ENCODE peak calls at places on chromosomes 4 and X, in seven cellular contexts. One of them, this sample, is unnamed.

GRCh38 chr4:10727140-10727880 is 42.7 kb upstream of the CLNK start:
- DNase-seq in PC-3: no peak
- DNase-seq in tibial nerve: no peak
- DNase-seq in OCI-LY7: no peak
- DNase-seq in esophagus squamous epithelium: no peak
- DNase-seq in psoas muscle: no peak
- DNase-seq in CD8-positive, alpha-beta memory T cell: no peak
- DNase-seq in this sample: no peak

GRCh38 chr4:46648088-46648744 is 258.3 kb upstream of the GABRA2 start:
- DNase-seq in OCI-LY7: peak; percentile 43
- DNase-seq in tibial nerve: no peak
- DNase-seq in psoas muscle: no peak
- DNase-seq in PC-3: peak; percentile 64
- DNase-seq in esophagus squamous epithelium: no peak
- DNase-seq in CD8-positive, alpha-beta memory T cell: no peak
- DNase-seq in this sample: peak; percentile 47

GRCh38 chrX:136028383-136028984 is 43.2 kb downstream of the SLC9A6 start:
- DNase-seq in CD8-positive, alpha-beta memory T cell: no peak
- DNase-seq in PC-3: peak; percentile 80
- DNase-seq in OCI-LY7: peak; percentile 43
- DNase-seq in psoas muscle: no peak
- DNase-seq in esophagus squamous epithelium: no peak
- DNase-seq in tibial nerve: peak; percentile 24
- DNase-seq in this sample: peak; percentile 30

GRCh38 chrX:23854945-23855344 is 52.8 kb downstream of the APOO start:
- DNase-seq in OCI-LY7: no peak
- DNase-seq in psoas muscle: peak; percentile 57
- DNase-seq in tibial nerve: no peak
- DNase-seq in esophagus squamous epithelium: no peak
- DNase-seq in CD8-positive, alpha-beta memory T cell: no peak
- DNase-seq in PC-3: no peak
- DNase-seq in this sample: no peak

GRCh38 chrX:72308566-72309296 is 3.0 kb upstream of the CITED1 start:
- DNase-seq in PC-3: peak; percentile 71
- DNase-seq in esophagus squamous epithelium: no peak
- DNase-seq in CD8-positive, alpha-beta memory T cell: peak; percentile 5
- DNase-seq in OCI-LY7: no peak
- DNase-seq in tibial nerve: peak; percentile 63
- DNase-seq in psoas muscle: peak; percentile 70
- DNase-seq in this sample: peak; percentile 58

GRCh38 chrX:39577976-39578962 is 519.5 kb downstream of the BCOR start:
- DNase-seq in psoas muscle: peak; percentile 60
- DNase-seq in OCI-LY7: peak; percentile 8
- DNase-seq in esophagus squamous epithelium: no peak
- DNase-seq in CD8-positive, alpha-beta memory T cell: no peak
- DNase-seq in PC-3: no peak
- DNase-seq in tibial nerve: peak; percentile 5
- DNase-seq in this sample: peak; percentile 0

GRCh38 chr4:28427306-28428085 is 1566.9 kb downstream of the STIM2 start:
- DNase-seq in OCI-LY7: no peak
- DNase-seq in CD8-positive, alpha-beta memory T cell: no peak
- DNase-seq in psoas muscle: no peak
- DNase-seq in tibial nerve: no peak
- DNase-seq in esophagus squamous epithelium: no peak
- DNase-seq in PC-3: no peak
- DNase-seq in this sample: no peak

GRCh38 chr4:157739237-157739636 is 433.6 kb downstream of the GASK1B start:
- DNase-seq in PC-3: peak; percentile 45
- DNase-seq in CD8-positive, alpha-beta memory T cell: no peak
- DNase-seq in esophagus squamous epithelium: no peak
- DNase-seq in psoas muscle: no peak
- DNase-seq in OCI-LY7: no peak
- DNase-seq in tibial nerve: no peak
- DNase-seq in this sample: no peak

GRCh38 chr4:148369919-148370318 is 72.3 kb downstream of the NR3C2 start:
- DNase-seq in tibial nerve: no peak
- DNase-seq in PC-3: no peak
- DNase-seq in esophagus squamous epithelium: no peak
- DNase-seq in CD8-positive, alpha-beta memory T cell: no peak
- DNase-seq in OCI-LY7: no peak
- DNase-seq in psoas muscle: no peak
- DNase-seq in this sample: no peak

GRCh38 chrX:129781134-129782014 is 1.6 kb downstream of the SASH3 start:
- DNase-seq in psoas muscle: peak; percentile 58
- DNase-seq in tibial nerve: no peak
- DNase-seq in esophagus squamous epithelium: peak; percentile 28
- DNase-seq in PC-3: no peak
- DNase-seq in CD8-positive, alpha-beta memory T cell: peak; percentile 69
- DNase-seq in OCI-LY7: peak; percentile 92
- DNase-seq in this sample: peak; percentile 49

GRCh38 chr4:39181905-39182638 is at the start of gene WDR19:
- DNase-seq in PC-3: peak; percentile 98
- DNase-seq in esophagus squamous epithelium: peak; percentile 96
- DNase-seq in CD8-positive, alpha-beta memory T cell: peak; percentile 96
- DNase-seq in OCI-LY7: peak; percentile 100
- DNase-seq in tibial nerve: peak; percentile 96
- DNase-seq in psoas muscle: peak; percentile 99
- DNase-seq in this sample: peak; percentile 100

GRCh38 chr4:177434667-177435066 is 7.6 kb downstream of the AGA start:
- DNase-seq in CD8-positive, alpha-beta memory T cell: no peak
- DNase-seq in tibial nerve: no peak
- DNase-seq in psoas muscle: no peak
- DNase-seq in esophagus squamous epithelium: no peak
- DNase-seq in OCI-LY7: no peak
- DNase-seq in PC-3: no peak
- DNase-seq in this sample: no peak

GRCh38 chr4:121953860-121954259 is 2.0 kb upstream of the TRPC3 start:
- DNase-seq in OCI-LY7: no peak
- DNase-seq in PC-3: no peak
- DNase-seq in esophagus squamous epithelium: no peak
- DNase-seq in tibial nerve: no peak
- DNase-seq in psoas muscle: no peak
- DNase-seq in CD8-positive, alpha-beta memory T cell: no peak
- DNase-seq in this sample: no peak

GRCh38 chrX:43349363-43349762 is 306.7 kb upstream of the MAOA start:
- DNase-seq in tibial nerve: peak; percentile 4
- DNase-seq in PC-3: peak; percentile 55
- DNase-seq in esophagus squamous epithelium: no peak
- DNase-seq in psoas muscle: no peak
- DNase-seq in CD8-positive, alpha-beta memory T cell: no peak
- DNase-seq in OCI-LY7: peak; percentile 51
- DNase-seq in this sample: peak; percentile 60

GRCh38 chrX:99371976-99372595 is 1038.0 kb downstream of the PCDH19 start:
- DNase-seq in PC-3: no peak
- DNase-seq in OCI-LY7: no peak
- DNase-seq in CD8-positive, alpha-beta memory T cell: no peak
- DNase-seq in esophagus squamous epithelium: no peak
- DNase-seq in psoas muscle: no peak
- DNase-seq in tibial nerve: no peak
- DNase-seq in this sample: no peak

GRCh38 chr4:139849219-139849618 is 183.6 kb downstream of the MGST2 start:
- DNase-seq in PC-3: no peak
- DNase-seq in tibial nerve: no peak
- DNase-seq in esophagus squamous epithelium: no peak
- DNase-seq in OCI-LY7: no peak
- DNase-seq in CD8-positive, alpha-beta memory T cell: no peak
- DNase-seq in psoas muscle: no peak
- DNase-seq in this sample: no peak
- H3K4me1 ChIP-seq in PC-3: peaks cover 13% of the 10 kb centered on the region
- H3K4me1 ChIP-seq in tibial nerve: peaks cover 13% of the 10 kb centered on the region
- H3K4me1 ChIP-seq in esophagus squamous epithelium: no peaks in the 10 kb centered on the region
- H3K4me1 ChIP-seq in OCI-LY7: no peaks in the 10 kb centered on the region
- H3K4me1 ChIP-seq in CD8-positive, alpha-beta memory T cell: no peaks in the 10 kb centered on the region
- H3K4me1 ChIP-seq in psoas muscle: no peaks in the 10 kb centered on the region
- H3K4me1 ChIP-seq in this sample: no peaks in the 10 kb centered on the region

DNA sequence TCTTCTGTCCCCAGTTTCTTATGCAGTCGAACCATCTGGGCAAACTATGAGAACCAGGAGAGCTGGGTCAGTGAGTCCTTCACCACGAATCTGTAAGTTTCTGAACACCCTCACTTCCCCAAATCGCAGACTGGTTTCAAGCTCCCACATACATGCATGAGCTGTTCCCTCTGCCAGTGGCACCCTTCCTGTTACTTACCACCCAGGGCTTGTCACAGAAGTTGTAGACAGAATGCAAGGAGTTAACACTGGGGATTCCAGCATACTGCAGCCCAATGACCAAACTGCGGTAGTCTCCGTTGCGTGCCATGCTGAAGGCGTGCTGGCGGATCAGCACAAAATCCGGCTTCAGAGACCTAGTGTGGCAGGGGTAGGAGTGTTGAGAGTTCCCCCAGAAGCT is 14.6 kb downstream of the SYN1 start:
- DNase-seq in psoas muscle: no peak
- DNase-seq in CD8-positive, alpha-beta memory T cell: no peak
- DNase-seq in PC-3: no peak
- DNase-seq in OCI-LY7: no peak
- DNase-seq in esophagus squamous epithelium: no peak
- DNase-seq in tibial nerve: no peak
- DNase-seq in this sample: no peak
- H3K4me1 ChIP-seq in psoas muscle: no peaks in the 10 kb centered on the region
- H3K4me1 ChIP-seq in CD8-positive, alpha-beta memory T cell: no peaks in the 10 kb centered on the region
- H3K4me1 ChIP-seq in PC-3: no peaks in the 10 kb centered on the region
- H3K4me1 ChIP-seq in OCI-LY7: no peaks in the 10 kb centered on the region
- H3K4me1 ChIP-seq in esophagus squamous epithelium: no peaks in the 10 kb centered on the region
- H3K4me1 ChIP-seq in tibial nerve: no peaks in the 10 kb centered on the region
- H3K4me1 ChIP-seq in this sample: no peaks in the 10 kb centered on the region

GRCh38 chr4:40571208-40571607 is 58.5 kb downstream of the RBM47 start:
- DNase-seq in tibial nerve: no peak
- DNase-seq in esophagus squamous epithelium: no peak
- DNase-seq in CD8-positive, alpha-beta memory T cell: no peak
- DNase-seq in psoas muscle: no peak
- DNase-seq in OCI-LY7: no peak
- DNase-seq in PC-3: peak; percentile 36
- DNase-seq in this sample: no peak

GRCh38 chr4:40575846-40576245 is 53.8 kb downstream of the RBM47 start:
- DNase-seq in psoas muscle: no peak
- DNase-seq in PC-3: no peak
- DNase-seq in CD8-positive, alpha-beta memory T cell: no peak
- DNase-seq in esophagus squamous epithelium: no peak
- DNase-seq in tibial nerve: no peak
- DNase-seq in OCI-LY7: no peak
- DNase-seq in this sample: no peak

GRCh38 chr4:40576651-40577480 is 52.8 kb downstream of the RBM47 start:
- DNase-seq in PC-3: peak; percentile 88
- DNase-seq in tibial nerve: peak; percentile 48
- DNase-seq in CD8-positive, alpha-beta memory T cell: no peak
- DNase-seq in OCI-LY7: peak; percentile 56
- DNase-seq in psoas muscle: peak; percentile 79
- DNase-seq in esophagus squamous epithelium: peak; percentile 8
- DNase-seq in this sample: peak; percentile 100

GRCh38 chr4:40572692-40573287 is 56.9 kb downstream of the RBM47 start:
- DNase-seq in PC-3: no peak
- DNase-seq in OCI-LY7: peak; percentile 35
- DNase-seq in CD8-positive, alpha-beta memory T cell: no peak
- DNase-seq in psoas muscle: no peak
- DNase-seq in tibial nerve: no peak
- DNase-seq in esophagus squamous epithelium: no peak
- DNase-seq in this sample: no peak

GRCh38 chr4:40573593-40574311 is 55.9 kb downstream of the RBM47 start:
- DNase-seq in esophagus squamous epithelium: no peak
- DNase-seq in psoas muscle: no peak
- DNase-seq in PC-3: no peak
- DNase-seq in OCI-LY7: peak; percentile 62
- DNase-seq in CD8-positive, alpha-beta memory T cell: no peak
- DNase-seq in tibial nerve: no peak
- DNase-seq in this sample: no peak
- H3K4me1 ChIP-seq in esophagus squamous epithelium: peaks cover 5% of the 10 kb centered on the region
- H3K4me1 ChIP-seq in psoas muscle: no peaks in the 10 kb centered on the region
- H3K4me1 ChIP-seq in PC-3: peaks cover 33% of the 10 kb centered on the region
- H3K4me1 ChIP-seq in OCI-LY7: peaks cover 47% of the 10 kb centered on the region
- H3K4me1 ChIP-seq in CD8-positive, alpha-beta memory T cell: no peaks in the 10 kb centered on the region
- H3K4me1 ChIP-seq in tibial nerve: peaks cover 11% of the 10 kb centered on the region
- H3K4me1 ChIP-seq in this sample: peaks cover 5% of the 10 kb centered on the region

DNA sequence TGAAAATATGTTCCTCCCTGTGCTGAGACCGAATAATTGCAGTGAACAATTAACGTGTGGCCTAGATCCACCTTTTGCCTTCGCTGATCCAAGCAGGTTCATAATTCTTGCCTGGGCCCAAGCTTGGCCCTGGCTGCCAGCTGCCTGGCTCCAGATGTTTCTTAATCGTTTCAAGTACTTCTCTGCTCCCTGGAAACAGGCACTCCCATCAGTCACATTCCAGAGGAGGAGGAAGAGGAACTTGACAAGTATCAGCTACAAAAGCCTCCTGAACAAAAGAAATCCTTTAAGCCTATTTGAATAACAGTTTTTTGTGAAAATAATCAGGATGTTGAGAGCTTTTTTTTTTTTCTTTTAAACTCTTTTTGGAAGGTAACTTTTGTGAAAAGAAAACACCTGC is 154.2 kb downstream of the PTTG2 start:
- DNase-seq in psoas muscle: no peak
- DNase-seq in esophagus squamous epithelium: no peak
- DNase-seq in OCI-LY7: no peak
- DNase-seq in tibial nerve: no peak
- DNase-seq in PC-3: no peak
- DNase-seq in CD8-positive, alpha-beta memory T cell: no peak
- DNase-seq in this sample: peak; percentile 26
- H3K4me1 ChIP-seq in psoas muscle: peaks cover 3% of the 10 kb centered on the region
- H3K4me1 ChIP-seq in esophagus squamous epithelium: peaks cover 11% of the 10 kb centered on the region
- H3K4me1 ChIP-seq in OCI-LY7: no peaks in the 10 kb centered on the region
- H3K4me1 ChIP-seq in tibial nerve: peaks cover 42% of the 10 kb centered on the region
- H3K4me1 ChIP-seq in PC-3: peaks cover 8% of the 10 kb centered on the region
- H3K4me1 ChIP-seq in CD8-positive, alpha-beta memory T cell: no peaks in the 10 kb centered on the region
- H3K4me1 ChIP-seq in this sample: peaks cover 8% of the 10 kb centered on the region

DNA sequence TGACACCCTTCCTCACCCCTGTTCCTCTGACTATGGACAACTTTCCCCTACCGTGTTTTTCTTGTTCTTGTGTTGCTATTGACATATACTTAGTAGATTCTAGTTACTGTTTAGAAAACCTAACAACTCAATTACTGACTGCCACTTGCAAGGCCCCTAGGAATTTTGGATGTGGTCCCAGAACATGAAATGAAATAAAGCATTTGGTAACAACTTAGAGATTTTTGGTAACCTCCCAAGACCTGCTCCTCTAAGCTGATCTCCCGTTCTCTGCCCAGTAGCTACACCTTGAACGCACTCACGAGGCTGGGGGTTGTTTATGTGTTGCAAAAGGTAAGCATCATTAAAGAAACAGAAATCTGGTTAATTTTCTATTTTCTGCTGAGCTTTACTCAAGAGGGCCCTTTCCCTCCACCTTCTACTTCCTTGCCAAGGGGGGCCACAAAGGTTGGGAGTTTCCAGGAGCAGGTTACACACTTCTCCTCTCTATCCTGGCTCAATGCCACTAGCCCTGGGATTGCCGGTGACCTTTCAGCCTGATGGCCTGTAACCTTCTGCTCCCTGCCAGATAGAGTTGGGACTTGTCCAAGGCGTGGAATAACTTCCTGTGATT is 20.5 kb downstream of the GAB3 start:
- DNase-seq in OCI-LY7: no peak
- DNase-seq in tibial nerve: no peak
- DNase-seq in esophagus squamous epithelium: no peak
- DNase-seq in PC-3: peak; percentile 47
- DNase-seq in CD8-positive, alpha-beta memory T cell: no peak
- DNase-seq in psoas muscle: peak; percentile 57
- DNase-seq in this sample: no peak
- H3K4me1 ChIP-seq in OCI-LY7: no peaks in the 10 kb centered on the region
- H3K4me1 ChIP-seq in tibial nerve: peaks cover 88% of the 10 kb centered on the region
- H3K4me1 ChIP-seq in esophagus squamous epithelium: peaks cover 50% of the 10 kb centered on the region
- H3K4me1 ChIP-seq in PC-3: peaks cover 63% of the 10 kb centered on the region
- H3K4me1 ChIP-seq in CD8-positive, alpha-beta memory T cell: peaks cover 66% of the 10 kb centered on the region
- H3K4me1 ChIP-seq in psoas muscle: peaks cover 58% of the 10 kb centered on the region
- H3K4me1 ChIP-seq in this sample: peaks cover 3% of the 10 kb centered on the region